ENCODE peak calls at places on chromosomes 13 and 19, in four cellular contexts. One of them, this sample, is unnamed.

GRCh38 chr13:104571161-104571889 is 1505.1 kb upstream of the SLC10A2 start:
- DNase-seq in ovary: peak; percentile 24
- DNase-seq in HFF-Myc: no peak
- DNase-seq in ACHN: peak; percentile 81
- DNase-seq in this sample: peak; percentile 59

GRCh38 chr19:30479231-30479630 is 107.0 kb downstream of the ZNF536 start:
- DNase-seq in HFF-Myc: no peak
- DNase-seq in ACHN: no peak
- DNase-seq in ovary: no peak
- DNase-seq in this sample: no peak

GRCh38 chr13:93420206-93420605 is 193.6 kb downstream of the GPC6 start:
- DNase-seq in ACHN: no peak
- DNase-seq in HFF-Myc: no peak
- DNase-seq in ovary: no peak
- DNase-seq in this sample: no peak

GRCh38 chr19:5985098-5985783 is 7.3 kb upstream of the RANBP3 start:
- DNase-seq in ovary: no peak
- DNase-seq in ACHN: peak; percentile 87
- DNase-seq in HFF-Myc: no peak
- DNase-seq in this sample: no peak

GRCh38 chr19:49339364-49340068 is 4.3 kb downstream of the CD37 start:
- DNase-seq in ACHN: peak; percentile 73
- DNase-seq in ovary: peak; percentile 87
- DNase-seq in HFF-Myc: peak; percentile 69
- DNase-seq in this sample: no peak

GRCh38 chr19:38384209-38385027 is 3.4 kb downstream of the GGN start:
- DNase-seq in ovary: no peak
- DNase-seq in ACHN: no peak
- DNase-seq in HFF-Myc: no peak
- DNase-seq in this sample: no peak

GRCh38 chr13:114115191-114115671 is 17.2 kb downstream of the RASA3 start:
- DNase-seq in ACHN: peak; percentile 74
- DNase-seq in ovary: no peak
- DNase-seq in HFF-Myc: no peak
- DNase-seq in this sample: no peak

GRCh38 chr13:40206241-40207109 is 460.0 kb downstream of the FOXO1 start:
- DNase-seq in ACHN: peak; percentile 68
- DNase-seq in HFF-Myc: no peak
- DNase-seq in ovary: no peak
- DNase-seq in this sample: no peak

GRCh38 chr19:2394054-2394668 is 33.2 kb downstream of the TIMM13 start:
- DNase-seq in HFF-Myc: no peak
- DNase-seq in ovary: no peak
- DNase-seq in ACHN: no peak
- DNase-seq in this sample: no peak

GRCh38 chr13:66154354-66154753 is 1075.8 kb downstream of the PCDH9 start:
- DNase-seq in ACHN: no peak
- DNase-seq in ovary: no peak
- DNase-seq in HFF-Myc: no peak
- DNase-seq in this sample: no peak

GRCh38 chr19:16265205-16265604 is 59.4 kb upstream of the KLF2 start:
- DNase-seq in HFF-Myc: no peak
- DNase-seq in ovary: no peak
- DNase-seq in ACHN: no peak
- DNase-seq in this sample: no peak

GRCh38 chr13:57865600-57866294 is 234.2 kb downstream of the PCDH17 start:
- DNase-seq in ovary: no peak
- DNase-seq in HFF-Myc: no peak
- DNase-seq in ACHN: no peak
- DNase-seq in this sample: no peak

GRCh38 chr19:50432658-50433057 is at the start of gene MYBPC2:
- DNase-seq in HFF-Myc: no peak
- DNase-seq in ACHN: no peak
- DNase-seq in ovary: no peak
- DNase-seq in this sample: no peak

GRCh38 chr13:40271931-40272775 is 394.3 kb downstream of the FOXO1 start:
- DNase-seq in HFF-Myc: peak; percentile 14
- DNase-seq in ACHN: no peak
- DNase-seq in ovary: peak; percentile 78
- DNase-seq in this sample: peak; percentile 71

GRCh38 chr13:106561551-106562170 is 6.3 kb downstream of the ARGLU1 start:
- DNase-seq in ovary: no peak
- DNase-seq in HFF-Myc: no peak
- DNase-seq in ACHN: no peak
- DNase-seq in this sample: no peak

GRCh38 chr19:33366917-33367316 is 6.6 kb upstream of the CEBPG start:
- DNase-seq in ovary: no peak
- DNase-seq in ACHN: no peak
- DNase-seq in HFF-Myc: no peak
- DNase-seq in this sample: no peak

GRCh38 chr13:74570046-74570445 is 435.8 kb upstream of the KLF12 start:
- DNase-seq in ACHN: no peak
- DNase-seq in ovary: no peak
- DNase-seq in HFF-Myc: no peak
- DNase-seq in this sample: no peak

GRCh38 chr19:46748325-46749109 is 2.3 kb upstream of the STRN4 start:
- DNase-seq in ovary: peak; percentile 79
- DNase-seq in ACHN: peak; percentile 33
- DNase-seq in HFF-Myc: no peak
- DNase-seq in this sample: no peak

GRCh38 chr13:41827507-41828213 is 133.2 kb downstream of the VWA8 start:
- DNase-seq in ovary: peak; percentile 32
- DNase-seq in HFF-Myc: peak; percentile 61
- DNase-seq in ACHN: peak; percentile 67
- DNase-seq in this sample: peak; percentile 87

GRCh38 chr19:35828694-35829301 is 16.2 kb upstream of the PRODH2 start:
- DNase-seq in ACHN: peak; percentile 70
- DNase-seq in HFF-Myc: peak; percentile 54
- DNase-seq in ovary: peak; percentile 76
- DNase-seq in this sample: peak; percentile 32

GRCh38 chr13:105918842-105919741 is 616.4 kb downstream of the EFNB2 start:
- DNase-seq in HFF-Myc: peak; percentile 32
- DNase-seq in ovary: no peak
- DNase-seq in ACHN: peak; percentile 64
- DNase-seq in this sample: no peak

GRCh38 chr19:58569191-58569942 is 3.8 kb downstream of the MZF1 start:
- DNase-seq in ACHN: no peak
- DNase-seq in ovary: peak; percentile 34
- DNase-seq in HFF-Myc: no peak
- DNase-seq in this sample: no peak

GRCh38 chr13:24050292-24050711 is 110.2 kb upstream of the SPATA13 start:
- DNase-seq in ovary: peak; percentile 68
- DNase-seq in HFF-Myc: peak; percentile 52
- DNase-seq in ACHN: no peak
- DNase-seq in this sample: peak; percentile 71

GRCh38 chr19:48455908-48456562 is 661 bp downstream of the KCNJ14 start:
- DNase-seq in ACHN: no peak
- DNase-seq in HFF-Myc: no peak
- DNase-seq in ovary: peak; percentile 27
- DNase-seq in this sample: no peak

This sample was measured in smooth muscle cell of the brain vasculature.